ENCODE peak calls at places on chromosomes 3 and 15, in eight cellular contexts. E is OCI-LY7, W is PC-3, Z is hepatocyte, U is neural progenitor cell, O is HCT116, J is GM23248, H is GM23338. Q is an unnamed sample.
A peak's percentile ranks its signal among the peaks of the same experiment; 100 is the strongest.

GRCh38 chr15:79432345-79433311 is 492 bp downstream of the MINAR1 start:
- DNase-seq in E (no peak), Z (peak; percentile 20), H (peak; percentile 75), J (peak; percentile 42), U (peak; percentile 74), O (no peak), W (no peak), Q (peak; percentile 79)

GRCh38 chr15:27677951-27678350 is 421.2 kb downstream of the OCA2 start:
- DNase-seq in E (no peak), Z (no peak), H (no peak), U (no peak), W (no peak), O (no peak), J (no peak), Q (no peak)

GRCh38 chr15:92921215-92922131 is 21.3 kb downstream of the CHD2 start:
- DNase-seq in J (peak; percentile 85), E (no peak), O (peak; percentile 89), H (no peak), Z (peak; percentile 61), U (no peak), W (peak; percentile 96), Q (no peak)

GRCh38 chr3:66485291-66485968 is 15.4 kb downstream of the LRIG1 start:
- DNase-seq in U (no peak), W (no peak), H (no peak), O (no peak), J (peak; percentile 76), E (no peak), Z (no peak), Q (no peak)

GRCh38 chr15:63587527-63587926 is 9.7 kb upstream of the FBXL22 start:
- DNase-seq in U (no peak), J (peak; percentile 34), Z (peak; percentile 29), E (no peak), W (peak; percentile 70), H (no peak), O (no peak), Q (no peak)

GRCh38 chr3:169138849-169139416 is 524.6 kb downstream of the MECOM start:
- DNase-seq in W (no peak), E (no peak), H (no peak), Z (no peak), U (no peak), J (no peak), O (no peak), Q (no peak)

GRCh38 chr3:137035631-137036030 is 77.8 kb downstream of the IL20RB start:
- DNase-seq in Z (peak; percentile 27), O (peak; percentile 16), J (peak; percentile 49), W (peak; percentile 45), H (peak; percentile 80), U (peak; percentile 48), E (peak; percentile 34), Q (no peak)

GRCh38 chr3:187968883-187969580 is 184.9 kb upstream of the LPP start:
- DNase-seq in U (no peak), H (no peak), J (peak; percentile 86), O (no peak), Z (peak; percentile 47), E (no peak), W (peak; percentile 47), Q (no peak)

GRCh38 chr15:29270169-29270955 is 740 bp upstream of the NSMCE3 start:
- DNase-seq in E (peak; percentile 38), Z (no peak), W (peak; percentile 17), J (peak; percentile 76), U (no peak), H (no peak), O (no peak), Q (peak; percentile 22)

GRCh38 chr3:47163023-47163989 is 607 bp downstream of the SETD2 start:
- DNase-seq in U (no peak), O (no peak), J (peak; percentile 71), E (peak; percentile 70), H (peak; percentile 58), W (peak; percentile 48), Z (peak; percentile 75), Q (peak; percentile 80)

GRCh38 chr3:107271787-107272387 is 105.4 kb upstream of the CCDC54 start:
- DNase-seq in Z (peak; percentile 39), U (peak; percentile 36), O (peak; percentile 19), W (peak; percentile 60), J (peak; percentile 82), H (peak; percentile 76), E (peak; percentile 66), Q (peak; percentile 36)

GRCh38 chr3:25047058-25047457 is 381.0 kb upstream of the RARB start:
- DNase-seq in H (no peak), Z (peak; percentile 48), J (no peak), W (no peak), E (no peak), O (no peak), U (no peak), Q (no peak)

GRCh38 chr3:18295171-18295920 is 129.8 kb downstream of the SATB1 start:
- DNase-seq in U (peak; percentile 81), E (peak; percentile 68), Z (peak; percentile 75), J (peak; percentile 91), W (peak; percentile 97), H (peak; percentile 90), O (peak; percentile 87), Q (peak; percentile 12)

GRCh38 chr15:73856458-73857192 is 16.7 kb upstream of the TBC1D21 start:
- DNase-seq in Z (no peak), J (no peak), O (no peak), U (no peak), E (no peak), H (no peak), W (no peak), Q (peak; percentile 27)

GRCh38 chr15:95208988-95209387 is 977.6 kb downstream of the MCTP2 start:
- DNase-seq in E (no peak), W (no peak), H (no peak), U (no peak), Z (no peak), O (no peak), J (peak; percentile 28), Q (no peak)

GRCh38 chr15:57356636-57357035 is 19.7 kb upstream of the CGNL1 start:
- DNase-seq in W (peak; percentile 41), H (peak; percentile 80), J (peak; percentile 62), E (no peak), Z (no peak), U (peak; percentile 69), O (no peak), Q (no peak)

GRCh38 chr3:157294444-157294843 is 134.5 kb upstream of the CCNL1 start:
- DNase-seq in Z (no peak), E (no peak), H (no peak), W (no peak), U (no peak), J (peak; percentile 50), O (no peak), Q (no peak)

GRCh38 chr3:157285966-157286365 is 126.0 kb upstream of the CCNL1 start:
- DNase-seq in J (peak; percentile 16), H (no peak), O (no peak), E (no peak), W (no peak), Z (no peak), U (no peak), Q (no peak)

GRCh38 chr3:157294953-157295352 is 135.0 kb upstream of the CCNL1 start:
- DNase-seq in H (no peak), Z (no peak), W (no peak), U (no peak), E (no peak), J (no peak), O (no peak), Q (no peak)

DNA sequence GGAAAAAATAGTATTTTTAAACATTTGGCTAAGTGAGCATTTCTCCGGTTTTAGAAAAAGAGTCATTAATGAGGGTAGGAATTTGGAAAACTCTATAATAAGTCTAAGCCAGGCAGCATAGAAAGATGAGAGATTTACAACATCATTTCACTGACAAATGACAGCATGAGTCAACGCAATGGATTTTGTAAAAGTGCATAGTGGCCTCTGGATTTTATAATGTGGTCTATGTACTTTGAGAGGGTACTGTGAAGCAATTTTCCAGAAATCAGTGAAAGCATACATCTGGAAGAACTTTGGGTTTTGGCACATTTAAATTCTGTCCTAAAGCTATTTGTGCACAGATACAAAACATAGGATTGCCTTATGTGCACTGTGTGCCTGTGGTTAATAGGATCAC is 130.8 kb upstream of the CCNL1 start:
- DNase-seq in H (no peak), E (no peak), Z (peak; percentile 22), O (no peak), J (peak; percentile 74), U (no peak), W (peak; percentile 68), Q (no peak)
- TF ChIP-seq EZH2phosphoT487 in H (no peak), E (no peak), Z (no peak), O (no peak), J (no peak), U (no peak), W (no peak), Q (no peak)

GRCh38 chr15:44028349-44028748 is 166.7 kb downstream of the FRMD5 start:
- DNase-seq in O (no peak), U (no peak), Z (no peak), J (peak; percentile 36), H (no peak), E (no peak), W (no peak), Q (no peak)
- TF ChIP-seq EZH2phosphoT487 in O (no peak), U (no peak), Z (no peak), J (no peak), H (no peak), E (no peak), W (no peak), Q (no peak)

GRCh38 chr3:30689202-30689641 is 82.8 kb downstream of the TGFBR2 start:
- DNase-seq in Z (peak; percentile 27), W (peak; percentile 93), U (no peak), E (no peak), O (peak; percentile 79), J (peak; percentile 70), H (no peak), Q (peak; percentile 71)
- TF ChIP-seq EZH2phosphoT487 in Z (no peak), W (no peak), U (no peak), E (no peak), O (no peak), J (no peak), H (no peak), Q (no peak)

GRCh38 chr3:139353920-139354556 is 10.2 kb downstream of the MRPS22 start:
- DNase-seq in J (peak; percentile 84), Z (peak; percentile 77), O (peak; percentile 60), U (peak; percentile 64), E (peak; percentile 40), W (peak; percentile 70), H (peak; percentile 74), Q (peak; percentile 53)

GRCh38 chr3:139357899-139358298 is 14.1 kb downstream of the MRPS22 start:
- DNase-seq in O (no peak), J (no peak), U (no peak), W (no peak), E (no peak), H (no peak), Z (no peak), Q (no peak)

GRCh38 chr3:139355502-139355901 is 11.7 kb downstream of the MRPS22 start:
- DNase-seq in J (peak; percentile 47), Z (no peak), E (no peak), H (no peak), O (no peak), W (no peak), U (no peak), Q (no peak)

GRCh38 chr3:139355937-139356336 is 12.1 kb downstream of the MRPS22 start:
- DNase-seq in H (no peak), W (no peak), U (no peak), E (no peak), Z (no peak), J (no peak), O (no peak), Q (no peak)

DNA sequence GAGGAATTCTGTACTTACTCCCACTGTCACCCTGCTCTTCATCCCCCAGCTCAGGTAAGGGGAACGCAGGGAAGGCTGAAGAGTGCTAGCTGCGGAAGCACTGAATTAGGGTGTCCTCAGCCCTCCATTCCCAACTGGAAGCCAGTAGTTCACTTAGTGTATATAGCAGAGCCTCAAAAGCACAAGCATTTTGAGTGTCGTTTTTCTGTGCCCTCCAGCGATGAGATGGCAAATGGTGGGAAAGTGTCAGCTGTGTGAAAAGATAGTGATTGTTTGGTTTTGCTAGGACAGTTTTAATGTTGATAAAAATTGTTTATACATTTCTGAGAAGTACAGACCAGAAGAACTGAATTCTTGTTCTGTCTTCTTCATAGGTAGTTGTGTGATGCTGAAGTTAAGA is 10.8 kb downstream of the MRPS22 start:
- DNase-seq in Z (no peak), W (no peak), O (no peak), E (no peak), H (no peak), U (no peak), J (no peak), Q (no peak)
- TF ChIP-seq EZH2phosphoT487 in Z (no peak), W (no peak), O (no peak), E (no peak), H (no peak), U (no peak), J (no peak), Q (no peak)